ENCODE peak calls at places on chromosomes 5 and 9, in ten cellular contexts. One of them, this sample, is unnamed.

GRCh38 chr9:121026260-121026691 is 23.8 kb downstream of the C5 start:
- DNase-seq in kidney tubule cell: no peak
- DNase-seq in GDM1: no peak
- DNase-seq in EL: peak
- DNase-seq in NCI-H2081: no peak
- DNase-seq in T-helper 1 cell: no peak
- DNase-seq in HEK293T: no peak
- DNase-seq in Calu3: peak
- DNase-seq in NCI-H1417: no peak
- DNase-seq in activated T-helper 1 cell treated with anti-CD3 and anti-CD28 coated beads, Interleukin-12 subunit alpha, Interleukin-12 subunit beta, Interleukin-2, Interleukin-4 antibody, amounts not matched to agents 30 ng/mL and 10 ng/mL and 1 ng/mL, durations not matched to agents 14 hours and 24 hours and 36 hours: no peak
- DNase-seq in this sample: no peak

GRCh38 chr9:15139467-15139866 is 167.5 kb downstream of the TTC39B start:
- DNase-seq in NCI-H2081: no peak
- DNase-seq in NCI-H1417: no peak
- DNase-seq in GDM1: no peak
- DNase-seq in activated T-helper 1 cell treated with anti-CD3 and anti-CD28 coated beads, Interleukin-12 subunit alpha, Interleukin-12 subunit beta, Interleukin-2, Interleukin-4 antibody, amounts not matched to agents 30 ng/mL and 10 ng/mL and 1 ng/mL, durations not matched to agents 14 hours and 24 hours and 36 hours: no peak
- DNase-seq in Calu3: no peak
- DNase-seq in EL: no peak
- DNase-seq in kidney tubule cell: no peak
- DNase-seq in HEK293T: no peak
- DNase-seq in T-helper 1 cell: no peak
- DNase-seq in this sample: no peak

GRCh38 chr9:119197858-119198607 is 171.2 kb downstream of the BRINP1 start:
- DNase-seq in EL: no peak
- DNase-seq in T-helper 1 cell: no peak
- DNase-seq in Calu3: no peak
- DNase-seq in kidney tubule cell: no peak
- DNase-seq in GDM1: no peak
- DNase-seq in activated T-helper 1 cell treated with anti-CD3 and anti-CD28 coated beads, Interleukin-12 subunit alpha, Interleukin-12 subunit beta, Interleukin-2, Interleukin-4 antibody, amounts not matched to agents 30 ng/mL and 10 ng/mL and 1 ng/mL, durations not matched to agents 14 hours and 24 hours and 36 hours: no peak
- DNase-seq in NCI-H2081: no peak
- DNase-seq in HEK293T: no peak
- DNase-seq in NCI-H1417: no peak
- DNase-seq in this sample: no peak

GRCh38 chr9:99822096-99822595 is 461 bp downstream of the NR4A3 start:
- DNase-seq in Calu3: no peak
- DNase-seq in NCI-H1417: no peak
- DNase-seq in EL: no peak
- DNase-seq in T-helper 1 cell: no peak
- DNase-seq in HEK293T: peak
- DNase-seq in kidney tubule cell: peak
- DNase-seq in activated T-helper 1 cell treated with anti-CD3 and anti-CD28 coated beads, Interleukin-12 subunit alpha, Interleukin-12 subunit beta, Interleukin-2, Interleukin-4 antibody, amounts not matched to agents 30 ng/mL and 10 ng/mL and 1 ng/mL, durations not matched to agents 14 hours and 24 hours and 36 hours: peak
- DNase-seq in NCI-H2081: peak
- DNase-seq in GDM1: no peak
- DNase-seq in this sample: no peak

GRCh38 chr9:13787234-13787833 is 507.8 kb upstream of the MPDZ start:
- DNase-seq in kidney tubule cell: no peak
- DNase-seq in NCI-H1417: no peak
- DNase-seq in NCI-H2081: no peak
- DNase-seq in activated T-helper 1 cell treated with anti-CD3 and anti-CD28 coated beads, Interleukin-12 subunit alpha, Interleukin-12 subunit beta, Interleukin-2, Interleukin-4 antibody, amounts not matched to agents 30 ng/mL and 10 ng/mL and 1 ng/mL, durations not matched to agents 14 hours and 24 hours and 36 hours: no peak
- DNase-seq in EL: peak
- DNase-seq in Calu3: no peak
- DNase-seq in T-helper 1 cell: no peak
- DNase-seq in GDM1: no peak
- DNase-seq in HEK293T: no peak
- DNase-seq in this sample: no peak

GRCh38 chr5:172733179-172733973 is 37.6 kb downstream of the DUSP1 start:
- DNase-seq in NCI-H2081: no peak
- DNase-seq in kidney tubule cell: peak
- DNase-seq in GDM1: no peak
- DNase-seq in HEK293T: no peak
- DNase-seq in T-helper 1 cell: no peak
- DNase-seq in EL: peak
- DNase-seq in activated T-helper 1 cell treated with anti-CD3 and anti-CD28 coated beads, Interleukin-12 subunit alpha, Interleukin-12 subunit beta, Interleukin-2, Interleukin-4 antibody, amounts not matched to agents 30 ng/mL and 10 ng/mL and 1 ng/mL, durations not matched to agents 14 hours and 24 hours and 36 hours: no peak
- DNase-seq in NCI-H1417: no peak
- DNase-seq in Calu3: peak
- DNase-seq in this sample: no peak

GRCh38 chr5:43854697-43855292 is 251.8 kb downstream of the NNT start:
- DNase-seq in HEK293T: no peak
- DNase-seq in activated T-helper 1 cell treated with anti-CD3 and anti-CD28 coated beads, Interleukin-12 subunit alpha, Interleukin-12 subunit beta, Interleukin-2, Interleukin-4 antibody, amounts not matched to agents 30 ng/mL and 10 ng/mL and 1 ng/mL, durations not matched to agents 14 hours and 24 hours and 36 hours: no peak
- DNase-seq in NCI-H1417: no peak
- DNase-seq in Calu3: no peak
- DNase-seq in T-helper 1 cell: no peak
- DNase-seq in GDM1: no peak
- DNase-seq in EL: no peak
- DNase-seq in kidney tubule cell: no peak
- DNase-seq in NCI-H2081: no peak
- DNase-seq in this sample: no peak

GRCh38 chr9:133306242-133307194 is 29.5 kb downstream of the SURF6 start:
- DNase-seq in EL: peak
- DNase-seq in activated T-helper 1 cell treated with anti-CD3 and anti-CD28 coated beads, Interleukin-12 subunit alpha, Interleukin-12 subunit beta, Interleukin-2, Interleukin-4 antibody, amounts not matched to agents 30 ng/mL and 10 ng/mL and 1 ng/mL, durations not matched to agents 14 hours and 24 hours and 36 hours: no peak
- DNase-seq in GDM1: no peak
- DNase-seq in kidney tubule cell: no peak
- DNase-seq in T-helper 1 cell: no peak
- DNase-seq in Calu3: no peak
- DNase-seq in NCI-H1417: no peak
- DNase-seq in NCI-H2081: no peak
- DNase-seq in HEK293T: no peak
- DNase-seq in this sample: no peak

This sample was measured in NCI-H1092.